ENCODE peak calls at places on chromosome 2, in ten cellular contexts. One of them, this sample, is unnamed.

GRCh38 chr2:118557791-118558190 is 289.7 kb downstream of the EN1 start:
- DNase-seq in NCI-H1105 treated with DMSO at 0.1 percent for 48 hours: no peak
- DNase-seq in cardiac muscle cell: no peak
- DNase-seq in aorta: no peak
- DNase-seq in right cardiac atrium: no peak
- DNase-seq in HFFc6: no peak
- DNase-seq in NCI-H510A: no peak
- DNase-seq in stimulated activated CD4-positive, alpha-beta T cell treated with anti-CD3 and anti-CD28 coated beads, Interleukin-4, amount 100 ng/mL, for 48 hours: no peak
- DNase-seq in mucosa of gallbladder: no peak
- DNase-seq in colonic mucosa: no peak
- DNase-seq in this sample: no peak

GRCh38 chr2:73359915-73360697 is 25.5 kb upstream of the ALMS1 start:
- DNase-seq in NCI-H1105 treated with DMSO at 0.1 percent for 48 hours: no peak
- DNase-seq in NCI-H510A: no peak
- DNase-seq in cardiac muscle cell: peak
- DNase-seq in aorta: no peak
- DNase-seq in right cardiac atrium: no peak
- DNase-seq in mucosa of gallbladder: no peak
- DNase-seq in HFFc6: no peak
- DNase-seq in colonic mucosa: no peak
- DNase-seq in stimulated activated CD4-positive, alpha-beta T cell treated with anti-CD3 and anti-CD28 coated beads, Interleukin-4, amount 100 ng/mL, for 48 hours: no peak
- DNase-seq in this sample: no peak

GRCh38 chr2:100554788-100555407 is 7.9 kb upstream of the PDCL3 start:
- DNase-seq in right cardiac atrium: no peak
- DNase-seq in mucosa of gallbladder: no peak
- DNase-seq in aorta: no peak
- DNase-seq in NCI-H1105 treated with DMSO at 0.1 percent for 48 hours: no peak
- DNase-seq in stimulated activated CD4-positive, alpha-beta T cell treated with anti-CD3 and anti-CD28 coated beads, Interleukin-4, amount 100 ng/mL, for 48 hours: no peak
- DNase-seq in colonic mucosa: no peak
- DNase-seq in HFFc6: no peak
- DNase-seq in NCI-H510A: no peak
- DNase-seq in cardiac muscle cell: no peak
- DNase-seq in this sample: no peak

GRCh38 chr2:101883860-101884259 is 107.9 kb upstream of the IL1R2 start:
- DNase-seq in aorta: no peak
- DNase-seq in stimulated activated CD4-positive, alpha-beta T cell treated with anti-CD3 and anti-CD28 coated beads, Interleukin-4, amount 100 ng/mL, for 48 hours: no peak
- DNase-seq in NCI-H1105 treated with DMSO at 0.1 percent for 48 hours: no peak
- DNase-seq in NCI-H510A: no peak
- DNase-seq in right cardiac atrium: no peak
- DNase-seq in HFFc6: peak
- DNase-seq in mucosa of gallbladder: peak
- DNase-seq in colonic mucosa: peak
- DNase-seq in cardiac muscle cell: peak
- DNase-seq in this sample: no peak

GRCh38 chr2:71589763-71590162 is 136.4 kb downstream of the DYSF start:
- DNase-seq in mucosa of gallbladder: no peak
- DNase-seq in NCI-H510A: no peak
- DNase-seq in colonic mucosa: no peak
- DNase-seq in NCI-H1105 treated with DMSO at 0.1 percent for 48 hours: no peak
- DNase-seq in stimulated activated CD4-positive, alpha-beta T cell treated with anti-CD3 and anti-CD28 coated beads, Interleukin-4, amount 100 ng/mL, for 48 hours: no peak
- DNase-seq in HFFc6: no peak
- DNase-seq in right cardiac atrium: no peak
- DNase-seq in aorta: no peak
- DNase-seq in cardiac muscle cell: no peak
- DNase-seq in this sample: no peak

GRCh38 chr2:199308567-199308966 is 149.2 kb downstream of the SATB2 start:
- DNase-seq in cardiac muscle cell: no peak
- DNase-seq in aorta: no peak
- DNase-seq in HFFc6: no peak
- DNase-seq in stimulated activated CD4-positive, alpha-beta T cell treated with anti-CD3 and anti-CD28 coated beads, Interleukin-4, amount 100 ng/mL, for 48 hours: no peak
- DNase-seq in mucosa of gallbladder: no peak
- DNase-seq in colonic mucosa: no peak
- DNase-seq in NCI-H510A: no peak
- DNase-seq in right cardiac atrium: no peak
- DNase-seq in NCI-H1105 treated with DMSO at 0.1 percent for 48 hours: no peak
- DNase-seq in this sample: no peak

GRCh38 chr2:3483227-3483985 is 35.9 kb downstream of the ADI1 start:
- DNase-seq in colonic mucosa: no peak
- DNase-seq in HFFc6: no peak
- DNase-seq in NCI-H510A: peak
- DNase-seq in stimulated activated CD4-positive, alpha-beta T cell treated with anti-CD3 and anti-CD28 coated beads, Interleukin-4, amount 100 ng/mL, for 48 hours: no peak
- DNase-seq in aorta: peak
- DNase-seq in mucosa of gallbladder: peak
- DNase-seq in cardiac muscle cell: peak
- DNase-seq in right cardiac atrium: peak
- DNase-seq in NCI-H1105 treated with DMSO at 0.1 percent for 48 hours: peak
- DNase-seq in this sample: no peak

GRCh38 chr2:53356291-53356905 is 411.2 kb upstream of the CHAC2 start:
- DNase-seq in colonic mucosa: no peak
- DNase-seq in mucosa of gallbladder: no peak
- DNase-seq in cardiac muscle cell: no peak
- DNase-seq in HFFc6: no peak
- DNase-seq in NCI-H1105 treated with DMSO at 0.1 percent for 48 hours: no peak
- DNase-seq in NCI-H510A: no peak
- DNase-seq in stimulated activated CD4-positive, alpha-beta T cell treated with anti-CD3 and anti-CD28 coated beads, Interleukin-4, amount 100 ng/mL, for 48 hours: no peak
- DNase-seq in right cardiac atrium: no peak
- DNase-seq in aorta: peak
- DNase-seq in this sample: no peak

GRCh38 chr2:60356346-60356745 is 197.1 kb downstream of the BCL11A start:
- DNase-seq in right cardiac atrium: no peak
- DNase-seq in aorta: no peak
- DNase-seq in NCI-H1105 treated with DMSO at 0.1 percent for 48 hours: no peak
- DNase-seq in cardiac muscle cell: no peak
- DNase-seq in NCI-H510A: no peak
- DNase-seq in mucosa of gallbladder: no peak
- DNase-seq in HFFc6: no peak
- DNase-seq in stimulated activated CD4-positive, alpha-beta T cell treated with anti-CD3 and anti-CD28 coated beads, Interleukin-4, amount 100 ng/mL, for 48 hours: no peak
- DNase-seq in colonic mucosa: no peak
- DNase-seq in this sample: no peak

GRCh38 chr2:144996225-144996795 is 476.4 kb upstream of the ZEB2 start:
- DNase-seq in NCI-H1105 treated with DMSO at 0.1 percent for 48 hours: no peak
- DNase-seq in cardiac muscle cell: peak
- DNase-seq in aorta: no peak
- DNase-seq in HFFc6: peak
- DNase-seq in stimulated activated CD4-positive, alpha-beta T cell treated with anti-CD3 and anti-CD28 coated beads, Interleukin-4, amount 100 ng/mL, for 48 hours: no peak
- DNase-seq in colonic mucosa: no peak
- DNase-seq in mucosa of gallbladder: no peak
- DNase-seq in NCI-H510A: no peak
- DNase-seq in right cardiac atrium: no peak
- DNase-seq in this sample: no peak

GRCh38 chr2:232787806-232788205 is 11.4 kb upstream of the KCNJ13 start:
- DNase-seq in aorta: no peak
- DNase-seq in NCI-H510A: no peak
- DNase-seq in right cardiac atrium: no peak
- DNase-seq in colonic mucosa: no peak
- DNase-seq in HFFc6: no peak
- DNase-seq in NCI-H1105 treated with DMSO at 0.1 percent for 48 hours: no peak
- DNase-seq in mucosa of gallbladder: no peak
- DNase-seq in stimulated activated CD4-positive, alpha-beta T cell treated with anti-CD3 and anti-CD28 coated beads, Interleukin-4, amount 100 ng/mL, for 48 hours: no peak
- DNase-seq in cardiac muscle cell: no peak
- DNase-seq in this sample: no peak

GRCh38 chr2:28021898-28022297 is 131.4 kb downstream of the BABAM2 start:
- DNase-seq in colonic mucosa: no peak
- DNase-seq in stimulated activated CD4-positive, alpha-beta T cell treated with anti-CD3 and anti-CD28 coated beads, Interleukin-4, amount 100 ng/mL, for 48 hours: no peak
- DNase-seq in right cardiac atrium: no peak
- DNase-seq in NCI-H1105 treated with DMSO at 0.1 percent for 48 hours: no peak
- DNase-seq in cardiac muscle cell: no peak
- DNase-seq in NCI-H510A: no peak
- DNase-seq in aorta: no peak
- DNase-seq in mucosa of gallbladder: no peak
- DNase-seq in HFFc6: no peak
- DNase-seq in this sample: no peak

GRCh38 chr2:179239194-179239593 is 25.4 kb downstream of the SESTD1 start:
- DNase-seq in right cardiac atrium: no peak
- DNase-seq in cardiac muscle cell: no peak
- DNase-seq in mucosa of gallbladder: no peak
- DNase-seq in HFFc6: no peak
- DNase-seq in stimulated activated CD4-positive, alpha-beta T cell treated with anti-CD3 and anti-CD28 coated beads, Interleukin-4, amount 100 ng/mL, for 48 hours: no peak
- DNase-seq in aorta: no peak
- DNase-seq in NCI-H1105 treated with DMSO at 0.1 percent for 48 hours: no peak
- DNase-seq in colonic mucosa: no peak
- DNase-seq in NCI-H510A: no peak
- DNase-seq in this sample: no peak

GRCh38 chr2:132488491-132488890 is 71.9 kb downstream of the GPR39 start:
- DNase-seq in stimulated activated CD4-positive, alpha-beta T cell treated with anti-CD3 and anti-CD28 coated beads, Interleukin-4, amount 100 ng/mL, for 48 hours: no peak
- DNase-seq in colonic mucosa: no peak
- DNase-seq in HFFc6: no peak
- DNase-seq in right cardiac atrium: no peak
- DNase-seq in mucosa of gallbladder: no peak
- DNase-seq in aorta: no peak
- DNase-seq in NCI-H1105 treated with DMSO at 0.1 percent for 48 hours: no peak
- DNase-seq in cardiac muscle cell: no peak
- DNase-seq in NCI-H510A: no peak
- DNase-seq in this sample: no peak

GRCh38 chr2:16189019-16189850 is 248.9 kb downstream of the MYCN start:
- DNase-seq in NCI-H1105 treated with DMSO at 0.1 percent for 48 hours: peak
- DNase-seq in HFFc6: no peak
- DNase-seq in colonic mucosa: no peak
- DNase-seq in right cardiac atrium: no peak
- DNase-seq in NCI-H510A: no peak
- DNase-seq in aorta: no peak
- DNase-seq in mucosa of gallbladder: no peak
- DNase-seq in stimulated activated CD4-positive, alpha-beta T cell treated with anti-CD3 and anti-CD28 coated beads, Interleukin-4, amount 100 ng/mL, for 48 hours: no peak
- DNase-seq in cardiac muscle cell: no peak
- DNase-seq in this sample: no peak

GRCh38 chr2:113831156-113831555 is 58.7 kb upstream of the ACTR3 start:
- DNase-seq in aorta: no peak
- DNase-seq in right cardiac atrium: no peak
- DNase-seq in colonic mucosa: no peak
- DNase-seq in cardiac muscle cell: no peak
- DNase-seq in NCI-H1105 treated with DMSO at 0.1 percent for 48 hours: no peak
- DNase-seq in stimulated activated CD4-positive, alpha-beta T cell treated with anti-CD3 and anti-CD28 coated beads, Interleukin-4, amount 100 ng/mL, for 48 hours: no peak
- DNase-seq in NCI-H510A: no peak
- DNase-seq in mucosa of gallbladder: no peak
- DNase-seq in HFFc6: peak
- DNase-seq in this sample: no peak

GRCh38 chr2:64975232-64975791 is 13.9 kb upstream of the SLC1A4 start:
- DNase-seq in cardiac muscle cell: peak
- DNase-seq in aorta: peak
- DNase-seq in mucosa of gallbladder: peak
- DNase-seq in colonic mucosa: no peak
- DNase-seq in NCI-H510A: no peak
- DNase-seq in NCI-H1105 treated with DMSO at 0.1 percent for 48 hours: peak
- DNase-seq in HFFc6: peak
- DNase-seq in right cardiac atrium: peak
- DNase-seq in stimulated activated CD4-positive, alpha-beta T cell treated with anti-CD3 and anti-CD28 coated beads, Interleukin-4, amount 100 ng/mL, for 48 hours: no peak
- DNase-seq in this sample: no peak

GRCh38 chr2:101843048-101843447 is 145.5 kb downstream of the MAP4K4 start:
- DNase-seq in mucosa of gallbladder: no peak
- DNase-seq in HFFc6: peak
- DNase-seq in NCI-H510A: no peak
- DNase-seq in NCI-H1105 treated with DMSO at 0.1 percent for 48 hours: no peak
- DNase-seq in colonic mucosa: no peak
- DNase-seq in cardiac muscle cell: no peak
- DNase-seq in right cardiac atrium: no peak
- DNase-seq in stimulated activated CD4-positive, alpha-beta T cell treated with anti-CD3 and anti-CD28 coated beads, Interleukin-4, amount 100 ng/mL, for 48 hours: no peak
- DNase-seq in aorta: no peak
- DNase-seq in this sample: no peak

GRCh38 chr2:181656450-181657261 is at the start of gene CERKL:
- DNase-seq in cardiac muscle cell: peak
- DNase-seq in NCI-H510A: peak
- DNase-seq in NCI-H1105 treated with DMSO at 0.1 percent for 48 hours: no peak
- DNase-seq in stimulated activated CD4-positive, alpha-beta T cell treated with anti-CD3 and anti-CD28 coated beads, Interleukin-4, amount 100 ng/mL, for 48 hours: no peak
- DNase-seq in HFFc6: no peak
- DNase-seq in aorta: peak
- DNase-seq in mucosa of gallbladder: peak
- DNase-seq in colonic mucosa: peak
- DNase-seq in right cardiac atrium: peak
- DNase-seq in this sample: peak

GRCh38 chr2:25310965-25311865 is 30.5 kb downstream of the DNMT3A start:
- DNase-seq in aorta: no peak
- DNase-seq in NCI-H510A: peak
- DNase-seq in mucosa of gallbladder: peak
- DNase-seq in cardiac muscle cell: no peak
- DNase-seq in stimulated activated CD4-positive, alpha-beta T cell treated with anti-CD3 and anti-CD28 coated beads, Interleukin-4, amount 100 ng/mL, for 48 hours: no peak
- DNase-seq in right cardiac atrium: no peak
- DNase-seq in HFFc6: no peak
- DNase-seq in colonic mucosa: peak
- DNase-seq in NCI-H1105 treated with DMSO at 0.1 percent for 48 hours: peak
- DNase-seq in this sample: no peak

GRCh38 chr2:237956402-237956736 is 10.4 kb upstream of the UBE2F start:
- DNase-seq in right cardiac atrium: no peak
- DNase-seq in colonic mucosa: no peak
- DNase-seq in mucosa of gallbladder: no peak
- DNase-seq in aorta: no peak
- DNase-seq in stimulated activated CD4-positive, alpha-beta T cell treated with anti-CD3 and anti-CD28 coated beads, Interleukin-4, amount 100 ng/mL, for 48 hours: no peak
- DNase-seq in HFFc6: no peak
- DNase-seq in NCI-H1105 treated with DMSO at 0.1 percent for 48 hours: no peak
- DNase-seq in NCI-H510A: no peak
- DNase-seq in cardiac muscle cell: peak
- DNase-seq in this sample: no peak

GRCh38 chr2:190533175-190533967 is 1.2 kb downstream of the NEMP2 start:
- DNase-seq in cardiac muscle cell: peak
- DNase-seq in NCI-H1105 treated with DMSO at 0.1 percent for 48 hours: no peak
- DNase-seq in colonic mucosa: no peak
- DNase-seq in NCI-H510A: no peak
- DNase-seq in right cardiac atrium: peak
- DNase-seq in aorta: no peak
- DNase-seq in stimulated activated CD4-positive, alpha-beta T cell treated with anti-CD3 and anti-CD28 coated beads, Interleukin-4, amount 100 ng/mL, for 48 hours: no peak
- DNase-seq in HFFc6: no peak
- DNase-seq in mucosa of gallbladder: no peak
- DNase-seq in this sample: no peak

GRCh38 chr2:219286436-219287115 is 7.4 kb downstream of the DNAJB2 start:
- DNase-seq in cardiac muscle cell: no peak
- DNase-seq in NCI-H1105 treated with DMSO at 0.1 percent for 48 hours: no peak
- DNase-seq in stimulated activated CD4-positive, alpha-beta T cell treated with anti-CD3 and anti-CD28 coated beads, Interleukin-4, amount 100 ng/mL, for 48 hours: no peak
- DNase-seq in HFFc6: no peak
- DNase-seq in NCI-H510A: no peak
- DNase-seq in mucosa of gallbladder: no peak
- DNase-seq in colonic mucosa: no peak
- DNase-seq in right cardiac atrium: no peak
- DNase-seq in aorta: peak
- DNase-seq in this sample: no peak

GRCh38 chr2:71210292-71210691 is 16.6 kb downstream of the PAIP2B start:
- DNase-seq in right cardiac atrium: no peak
- DNase-seq in HFFc6: no peak
- DNase-seq in mucosa of gallbladder: no peak
- DNase-seq in aorta: no peak
- DNase-seq in colonic mucosa: no peak
- DNase-seq in stimulated activated CD4-positive, alpha-beta T cell treated with anti-CD3 and anti-CD28 coated beads, Interleukin-4, amount 100 ng/mL, for 48 hours: no peak
- DNase-seq in NCI-H1105 treated with DMSO at 0.1 percent for 48 hours: no peak
- DNase-seq in cardiac muscle cell: no peak
- DNase-seq in NCI-H510A: no peak
- DNase-seq in this sample: no peak

GRCh38 chr2:172083725-172084483 is 1.4 kb upstream of the DLX1 start:
- DNase-seq in right cardiac atrium: no peak
- DNase-seq in NCI-H510A: peak
- DNase-seq in mucosa of gallbladder: no peak
- DNase-seq in colonic mucosa: no peak
- DNase-seq in NCI-H1105 treated with DMSO at 0.1 percent for 48 hours: no peak
- DNase-seq in stimulated activated CD4-positive, alpha-beta T cell treated with anti-CD3 and anti-CD28 coated beads, Interleukin-4, amount 100 ng/mL, for 48 hours: no peak
- DNase-seq in HFFc6: peak
- DNase-seq in aorta: peak
- DNase-seq in cardiac muscle cell: no peak
- DNase-seq in this sample: no peak

GRCh38 chr2:235064980-235065379 is 113.2 kb downstream of the SH3BP4 start:
- DNase-seq in cardiac muscle cell: no peak
- DNase-seq in NCI-H510A: no peak
- DNase-seq in mucosa of gallbladder: no peak
- DNase-seq in NCI-H1105 treated with DMSO at 0.1 percent for 48 hours: no peak
- DNase-seq in colonic mucosa: no peak
- DNase-seq in HFFc6: no peak
- DNase-seq in right cardiac atrium: no peak
- DNase-seq in aorta: no peak
- DNase-seq in stimulated activated CD4-positive, alpha-beta T cell treated with anti-CD3 and anti-CD28 coated beads, Interleukin-4, amount 100 ng/mL, for 48 hours: no peak
- DNase-seq in this sample: no peak

GRCh38 chr2:10752236-10752635 is 30.8 kb downstream of the ATP6V1C2 start:
- DNase-seq in aorta: peak
- DNase-seq in colonic mucosa: peak
- DNase-seq in NCI-H510A: no peak
- DNase-seq in cardiac muscle cell: no peak
- DNase-seq in HFFc6: no peak
- DNase-seq in NCI-H1105 treated with DMSO at 0.1 percent for 48 hours: no peak
- DNase-seq in right cardiac atrium: no peak
- DNase-seq in mucosa of gallbladder: no peak
- DNase-seq in stimulated activated CD4-positive, alpha-beta T cell treated with anti-CD3 and anti-CD28 coated beads, Interleukin-4, amount 100 ng/mL, for 48 hours: no peak
- DNase-seq in this sample: no peak

GRCh38 chr2:14790041-14790640 is 157.6 kb downstream of the LRATD1 start:
- DNase-seq in NCI-H510A: no peak
- DNase-seq in right cardiac atrium: no peak
- DNase-seq in NCI-H1105 treated with DMSO at 0.1 percent for 48 hours: no peak
- DNase-seq in stimulated activated CD4-positive, alpha-beta T cell treated with anti-CD3 and anti-CD28 coated beads, Interleukin-4, amount 100 ng/mL, for 48 hours: no peak
- DNase-seq in aorta: no peak
- DNase-seq in colonic mucosa: no peak
- DNase-seq in HFFc6: no peak
- DNase-seq in cardiac muscle cell: no peak
- DNase-seq in mucosa of gallbladder: no peak
- DNase-seq in this sample: no peak

This sample was measured in progenitor cell of endocrine pancreas.